ENCODE peak calls at places on chromosomes 7 and 10, in six cellular contexts. D, F, X, G, B and A are unnamed samples.

GRCh38 chr10:126877390-126877789 is 27.8 kb upstream of the DOCK1 start:
- DNase-seq in D (no peak), F (no peak), X (no peak), G (no peak), B (no peak), A (no peak)

GRCh38 chr7:142413280-142414000 is 155.6 kb upstream of the PRSS58 start:
- DNase-seq in D (no peak), F (no peak), X (no peak), G (no peak), B (no peak), A (no peak)

GRCh38 chr7:138429577-138430250 is 30.3 kb upstream of the TRIM24 start:
- DNase-seq in D (no peak), F (no peak), X (no peak), G (no peak), B (no peak), A (no peak)

GRCh38 chr7:36276428-36277246 is 113.0 kb upstream of the ANLN start:
- DNase-seq in D (no peak), F (peak), X (no peak), G (no peak), B (no peak), A (no peak)

GRCh38 chr10:102649770-102650654 is 5.7 kb downstream of the TRIM8 start:
- DNase-seq in D (no peak), F (no peak), X (no peak), G (no peak), B (no peak), A (no peak)

GRCh38 chr7:28984631-28985030 is 26.5 kb upstream of the TRIL start:
- DNase-seq in D (no peak), F (peak), X (peak), G (peak), B (peak), A (no peak)

GRCh38 chr10:1354776-1355435 is 298.7 kb downstream of the WDR37 start:
- DNase-seq in D (no peak), F (no peak), X (no peak), G (no peak), B (no peak), A (no peak)

GRCh38 chr7:79046061-79046460 is 407.4 kb downstream of the MAGI2 start:
- DNase-seq in D (no peak), F (no peak), X (no peak), G (no peak), B (no peak), A (no peak)

GRCh38 chr10:102408728-102409603 is 9.6 kb downstream of the PSD start:
- DNase-seq in D (no peak), F (no peak), X (no peak), G (no peak), B (no peak), A (peak)

GRCh38 chr7:157678503-157678902 is 341.7 kb downstream of the DNAJB6 start:
- DNase-seq in D (no peak), F (no peak), X (no peak), G (no peak), B (no peak), A (no peak)

GRCh38 chr7:46391215-46391614 is 470.1 kb upstream of the IGFBP3 start:
- DNase-seq in D (no peak), F (no peak), X (no peak), G (no peak), B (no peak), A (no peak)

GRCh38 chr7:138008588-138009349 is 6.9 kb upstream of the CREB3L2 start:
- DNase-seq in D (no peak), F (no peak), X (no peak), G (no peak), B (no peak), A (no peak)

GRCh38 chr7:33646166-33646565 is 259.2 kb upstream of the BMPER start:
- DNase-seq in D (no peak), F (no peak), X (no peak), G (no peak), B (no peak), A (no peak)

GRCh38 chr7:155533827-155534690 is 12.3 kb downstream of the CNPY1 start:
- DNase-seq in D (peak), F (no peak), X (no peak), G (no peak), B (no peak), A (peak)

GRCh38 chr10:22615819-22616499 is 98.4 kb downstream of the PIP4K2A start:
- DNase-seq in D (no peak), F (no peak), X (peak), G (peak), B (peak), A (no peak)

GRCh38 chr10:44194435-44194834 is 190.5 kb downstream of the CXCL12 start:
- DNase-seq in D (no peak), F (peak), X (no peak), G (no peak), B (no peak), A (no peak)

GRCh38 chr7:38858281-38858884 is 50.6 kb downstream of the VPS41 start:
- DNase-seq in D (no peak), F (no peak), X (no peak), G (no peak), B (no peak), A (no peak)

GRCh38 chr10:420154-421121 is 269.0 kb downstream of the DIP2C start:
- DNase-seq in D (no peak), F (no peak), X (peak), G (no peak), B (peak), A (no peak)

GRCh38 chr10:288605-289200 is 153.4 kb downstream of the ZMYND11 start:
- DNase-seq in D (no peak), F (no peak), X (no peak), G (no peak), B (no peak), A (no peak)

GRCh38 chr7:153859239-153859638 is 193.0 kb upstream of the DPP6 start:
- DNase-seq in D (no peak), F (no peak), X (no peak), G (no peak), B (no peak), A (no peak)

GRCh38 chr10:3542185-3542611 is 242.8 kb downstream of the KLF6 start:
- DNase-seq in D (no peak), F (no peak), X (peak), G (no peak), B (no peak), A (no peak)

GRCh38 chr10:23432639-23433038 is 6.2 kb upstream of the OTUD1 start:
- DNase-seq in D (no peak), F (no peak), X (no peak), G (no peak), B (no peak), A (no peak)

GRCh38 chr10:126690534-126690933 is 20.0 kb upstream of the C10orf90 start:
- DNase-seq in D (no peak), F (no peak), X (no peak), G (no peak), B (no peak), A (no peak)

DNA sequence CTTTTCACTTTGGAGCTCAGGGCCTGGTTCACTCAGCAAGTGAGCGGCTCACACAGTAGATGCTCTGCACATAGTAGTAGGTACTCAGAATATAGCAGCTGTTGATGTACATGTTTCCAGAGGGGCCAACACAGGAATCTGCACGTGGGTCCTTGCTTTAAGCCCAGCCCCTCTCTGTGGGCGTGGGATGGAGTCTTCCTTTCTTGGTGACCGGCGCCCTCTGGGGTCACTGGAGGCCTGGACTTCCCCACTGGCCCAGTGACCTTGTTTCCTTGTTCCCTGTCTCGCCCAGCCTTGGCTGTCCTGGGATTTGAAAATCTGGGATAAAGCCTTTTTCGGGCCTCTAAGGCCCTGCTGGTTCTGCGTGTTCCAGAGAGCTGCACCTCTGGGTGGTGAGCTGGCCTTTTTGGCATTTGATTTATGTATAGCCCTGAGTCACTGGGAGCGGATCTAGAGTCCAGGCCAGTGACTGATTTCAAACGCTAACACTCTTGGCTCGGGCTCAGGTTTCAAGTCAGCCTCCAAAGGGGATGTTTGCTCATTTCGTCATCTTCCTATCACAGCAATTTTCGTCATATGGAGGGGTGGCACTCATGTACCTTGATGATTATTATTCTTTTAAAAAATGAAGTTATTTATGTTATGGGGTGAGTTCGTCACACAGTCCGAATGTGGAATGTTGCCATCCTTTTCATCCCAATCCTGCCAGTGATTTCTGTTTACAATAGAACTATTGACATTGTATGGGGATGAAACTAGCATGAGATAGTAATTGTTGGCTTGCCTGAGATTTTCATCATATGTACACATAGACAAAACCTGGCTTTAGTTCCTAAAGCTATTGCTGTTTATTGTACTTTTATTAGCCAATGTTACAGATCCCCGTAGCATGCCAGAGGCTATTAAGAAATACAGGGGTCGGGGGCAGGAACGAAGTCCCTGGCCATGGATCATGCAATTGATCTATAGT is 65.5 kb downstream of the CUX1 start:
- DNase-seq in D (no peak), F (peak), X (peak), G (peak), B (peak), A (peak)
- TF ChIP-seq POLR2A in D (no peak), F (no peak), X (no peak), G (no peak), B (no peak), A (no peak)

GRCh38 chr10:77409697-77410471 is 227.7 kb downstream of the KCNMA1 start:
- DNase-seq in D (no peak), F (no peak), X (no peak), G (peak), B (no peak), A (no peak)
- TF ChIP-seq POLR2A in D (no peak), F (no peak), X (no peak), G (no peak), B (no peak), A (no peak)

GRCh38 chr7:128885370-128886187 is 22.9 kb downstream of the ATP6V1F start:
- DNase-seq in D (no peak), F (no peak), X (no peak), G (no peak), B (no peak), A (no peak)

GRCh38 chr7:128884561-128885369 is 22.1 kb downstream of the ATP6V1F start:
- DNase-seq in D (no peak), F (no peak), X (no peak), G (no peak), B (no peak), A (no peak)

GRCh38 chr7:128881458-128882125 is 18.9 kb downstream of the ATP6V1F start:
- DNase-seq in D (no peak), F (no peak), X (no peak), G (no peak), B (no peak), A (no peak)

GRCh38 chr7:128882134-128882533 is 19.5 kb downstream of the ATP6V1F start:
- DNase-seq in D (no peak), F (no peak), X (no peak), G (no peak), B (no peak), A (no peak)

GRCh38 chr7:128883622-128884549 is 21.2 kb downstream of the ATP6V1F start:
- DNase-seq in D (peak), F (peak), X (peak), G (peak), B (peak), A (peak)
- TF ChIP-seq POLR2A in D (no peak), F (no peak), X (no peak), G (no peak), B (no peak), A (no peak)

DNA sequence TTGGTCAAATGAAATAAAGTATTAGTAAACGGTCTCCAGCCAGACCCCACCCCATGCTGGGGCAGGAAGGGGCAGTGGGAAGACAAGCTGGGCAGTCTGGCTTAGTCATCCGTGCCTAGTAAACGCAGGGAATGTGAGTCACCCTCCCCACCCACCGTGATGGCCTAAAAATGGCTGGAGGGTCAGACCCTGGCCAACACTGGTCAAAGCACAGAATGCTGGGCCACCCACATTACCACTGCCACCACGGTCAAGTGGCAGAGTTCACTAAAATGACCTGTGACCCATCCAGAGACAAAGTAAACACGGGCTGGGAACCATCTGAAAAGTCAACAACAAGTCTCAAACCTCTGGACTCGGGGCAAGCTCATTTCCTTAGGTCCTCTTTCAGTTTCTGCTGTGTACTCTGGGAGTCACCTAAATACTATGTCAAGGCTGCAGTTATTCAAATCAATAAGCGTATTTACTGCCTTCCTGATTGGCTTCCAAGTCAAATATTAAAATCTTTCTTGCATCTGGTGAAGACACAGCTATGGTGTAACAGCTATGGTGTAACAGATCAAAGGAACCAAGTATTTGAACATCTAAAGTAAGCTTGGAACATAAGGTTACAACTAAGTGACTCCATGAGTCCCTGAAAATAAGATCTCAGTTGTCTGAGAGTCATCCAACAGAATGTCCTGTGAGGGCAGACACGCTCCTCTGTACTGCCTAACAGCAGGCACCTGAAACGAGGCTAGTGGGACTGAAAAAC is 3.0 kb downstream of the ZFAND2A start:
- DNase-seq in D (no peak), F (no peak), X (no peak), G (peak), B (no peak), A (no peak)
- TF ChIP-seq POLR2A in D (no peak), F (no peak), X (no peak), G (no peak), B (no peak), A (no peak)

DNA sequence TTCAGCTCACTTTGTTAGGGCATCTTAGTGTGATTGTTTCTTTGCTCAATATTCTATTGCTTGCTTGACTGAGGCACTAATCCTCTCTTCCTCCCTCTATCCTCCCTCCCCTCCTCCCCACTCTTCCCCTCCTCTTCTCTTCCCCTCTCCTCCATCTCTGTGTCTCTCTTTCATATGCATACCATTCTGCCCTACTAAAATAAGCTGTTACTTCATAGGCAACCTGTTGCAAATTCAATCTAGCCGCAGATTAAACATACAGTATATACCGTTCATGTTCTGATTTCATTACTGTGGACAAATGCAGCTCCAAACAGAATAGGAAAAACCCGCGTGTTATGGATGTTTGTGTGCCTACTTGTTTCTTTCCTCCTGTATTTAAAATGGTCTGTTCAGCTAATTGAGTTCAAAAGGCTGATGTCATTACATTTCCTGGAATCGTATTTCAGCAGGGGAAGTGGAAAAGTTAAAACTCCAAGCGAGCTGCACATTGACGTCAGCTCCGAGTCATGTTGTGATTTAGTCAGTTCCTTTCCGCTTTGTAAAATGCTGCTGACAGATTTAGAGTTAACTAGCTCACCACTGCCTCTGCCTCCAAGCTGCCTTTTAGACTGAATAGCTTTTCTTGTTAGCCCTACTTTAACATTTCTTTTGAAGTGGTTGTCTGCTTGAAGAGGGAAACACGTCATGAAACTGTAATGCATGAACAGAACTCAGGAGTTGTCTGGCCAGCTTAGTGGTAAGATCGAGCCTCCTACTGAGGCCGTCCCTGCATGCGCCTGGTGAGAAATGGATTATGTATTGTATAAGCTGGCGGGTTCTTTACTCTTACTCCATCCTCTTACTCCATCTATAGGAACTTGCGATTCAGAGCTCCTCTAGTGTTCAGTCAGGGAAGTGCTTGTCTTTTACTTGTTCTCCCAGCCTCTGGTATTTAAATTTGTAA is 69.0 kb downstream of the CREM start:
- DNase-seq in D (no peak), F (no peak), X (peak), G (peak), B (peak), A (peak)
- TF ChIP-seq POLR2A in D (peak), F (no peak), X (peak), G (no peak), B (peak), A (peak)

DNA sequence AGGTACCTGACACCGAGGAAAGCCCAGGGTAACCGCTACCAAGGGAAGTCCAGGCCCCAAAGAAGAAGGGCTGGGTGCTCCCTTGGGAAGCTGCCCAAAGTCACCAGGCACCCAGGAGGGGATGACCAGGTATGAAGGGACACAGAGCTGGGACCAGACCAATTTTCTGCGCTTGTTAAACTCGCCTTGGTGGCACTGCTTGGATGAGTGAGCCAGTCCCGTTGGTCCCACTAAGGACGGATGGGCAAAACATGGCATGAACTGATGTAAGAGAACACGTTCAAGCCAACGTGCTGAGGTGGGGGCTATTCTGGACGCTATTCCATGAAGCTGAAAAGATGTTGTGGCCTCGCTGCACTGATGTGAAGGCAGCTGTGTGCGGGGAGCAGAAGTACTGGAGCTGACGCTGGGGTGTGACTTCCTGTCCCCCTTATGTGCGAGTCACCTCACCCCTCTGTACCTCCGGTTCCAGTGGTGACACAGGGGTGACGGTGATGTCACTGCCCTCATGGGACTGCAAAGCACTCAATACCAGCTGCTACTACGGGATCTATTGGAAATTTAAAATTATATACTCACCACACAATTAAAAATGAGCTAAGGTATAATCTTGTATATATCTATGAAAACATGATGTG is 73.6 kb downstream of the COBL start:
- DNase-seq in D (no peak), F (no peak), X (no peak), G (no peak), B (no peak), A (no peak)
- TF ChIP-seq POLR2A in D (no peak), F (no peak), X (no peak), G (no peak), B (no peak), A (no peak)

DNA sequence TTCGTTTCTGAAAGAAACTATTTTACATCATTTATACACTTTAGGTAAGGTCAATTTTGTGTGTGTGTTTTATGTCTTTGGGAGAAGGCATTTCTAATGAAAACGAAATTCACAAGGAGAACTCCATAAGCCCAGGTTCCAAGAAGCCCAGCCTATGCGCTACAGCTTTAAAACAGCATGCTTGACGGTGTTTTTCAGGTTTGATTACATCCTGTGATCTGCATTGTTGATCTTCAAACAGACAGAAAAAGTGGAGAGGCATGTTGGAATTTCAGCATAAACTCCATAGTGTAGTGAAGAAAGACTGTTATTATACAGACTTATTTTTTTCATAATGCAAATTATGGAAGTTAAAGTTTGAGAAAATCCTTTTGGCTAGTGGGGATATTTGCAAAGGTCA is 187.6 kb downstream of the TEX36 start:
- DNase-seq in D (no peak), F (no peak), X (no peak), G (no peak), B (no peak), A (no peak)
- TF ChIP-seq POLR2A in D (no peak), F (no peak), X (no peak), G (no peak), B (no peak), A (no peak)